ENCODE peak calls at places on chromosomes 12 and 14, in eight cellular contexts. E is hepatocyte, G is PC-3, C is GM23248, T is neural progenitor cell, N is fibroblast of lung, F is HCT116, Y is GM23338. W is an unnamed sample.

GRCh38 chr12:89695100-89695499 is 13.5 kb downstream of the ATP2B1 start:
- DNase-seq in E (no peak), Y (no peak), N (peak; percentile 56), F (no peak), C (peak; percentile 78), G (no peak), T (no peak), W (peak; percentile 64)

GRCh38 chr12:57641699-57642442 is 8.9 kb upstream of the B4GALNT1 start:
- DNase-seq in G (no peak), T (no peak), C (no peak), N (no peak), Y (no peak), F (no peak), E (no peak), W (no peak)

GRCh38 chr14:24665440-24665991 is 31.5 kb upstream of the GZMB start:
- DNase-seq in T (no peak), N (no peak), E (no peak), F (no peak), C (no peak), Y (no peak), G (no peak), W (no peak)

GRCh38 chr14:95136631-95137030 is 20.7 kb downstream of the DICER1 start:
- DNase-seq in G (no peak), F (no peak), E (no peak), N (peak; percentile 8), Y (no peak), T (no peak), C (no peak), W (peak; percentile 7)

GRCh38 chr12:31850268-31850667 is 108.9 kb upstream of the RESF1 start:
- DNase-seq in T (no peak), E (no peak), G (no peak), F (no peak), C (no peak), Y (no peak), N (peak; percentile 8), W (no peak)

GRCh38 chr14:92635031-92635430 is 113.4 kb downstream of the LGMN start:
- DNase-seq in C (no peak), Y (no peak), T (no peak), E (no peak), N (no peak), G (no peak), F (no peak), W (no peak)

GRCh38 chr14:105045710-105046326 is 19.4 kb downstream of the GPR132 start:
- DNase-seq in T (peak; percentile 94), C (peak; percentile 91), Y (peak; percentile 95), F (peak; percentile 69), E (peak; percentile 94), G (peak; percentile 92), N (peak; percentile 74), W (no peak)

GRCh38 chr12:124608451-124608870 is 41.0 kb upstream of the NCOR2 start:
- DNase-seq in C (no peak), F (no peak), N (no peak), G (peak; percentile 61), T (no peak), Y (no peak), E (no peak), W (no peak)

DNA sequence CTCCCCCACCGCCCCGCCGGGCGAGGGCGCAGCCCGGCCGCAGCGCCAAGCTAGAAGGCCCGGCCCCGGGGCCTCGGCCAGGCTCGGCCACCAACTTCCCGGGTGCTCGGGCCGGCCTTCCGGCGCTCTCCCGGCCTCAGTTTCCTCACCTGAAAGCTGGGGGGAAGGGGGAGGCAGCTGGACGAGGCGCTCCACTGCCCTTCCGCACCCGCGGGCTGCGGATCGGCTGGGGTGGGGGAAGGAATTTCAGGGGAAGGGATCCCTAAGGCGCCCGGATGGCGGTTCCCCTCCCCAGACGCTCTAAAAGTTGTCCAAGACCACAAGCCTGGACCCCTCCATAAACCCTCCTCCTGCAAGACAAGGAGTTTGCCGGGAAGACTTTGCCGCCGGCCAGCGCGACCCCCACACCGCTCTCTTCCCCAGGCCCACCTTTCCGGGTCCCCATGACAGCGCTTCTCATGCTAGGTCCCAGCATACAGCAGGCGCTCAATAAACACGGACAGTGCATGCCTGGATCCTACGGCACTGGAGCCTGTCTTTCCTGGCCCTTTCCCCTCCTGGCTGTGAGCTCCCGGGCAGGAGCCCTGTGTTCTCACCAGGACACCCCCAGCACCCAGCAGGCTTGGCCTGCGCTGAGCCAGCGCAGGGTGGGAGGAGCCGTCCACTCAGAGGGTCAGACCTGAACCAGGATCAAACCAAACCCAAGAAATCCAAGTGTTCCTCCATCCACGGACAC is 18.1 kb downstream of the BEGAIN start:
- DNase-seq in T (no peak), G (no peak), F (no peak), E (no peak), Y (no peak), C (peak; percentile 19), N (no peak), W (no peak)
- TF ChIP-seq EZH2 in T (no peak), G (no peak), F (no peak), E (peak; percentile 55), Y (peak; percentile 86), C (peak; percentile 63), N (peak; percentile 90), W (peak; percentile 22)

GRCh38 chr12:80713419-80713818 is 3.3 kb upstream of the MYF5 start:
- DNase-seq in E (no peak), T (no peak), F (no peak), G (no peak), C (no peak), N (no peak), Y (no peak), W (no peak)

GRCh38 chr12:80715850-80716249 is 862 bp upstream of the MYF5 start:
- DNase-seq in T (no peak), E (no peak), C (no peak), F (no peak), Y (peak; percentile 8), N (no peak), G (no peak), W (no peak)

GRCh38 chr12:80712866-80713265 is 3.8 kb upstream of the MYF5 start:
- DNase-seq in E (no peak), Y (no peak), G (no peak), C (no peak), T (no peak), N (no peak), F (no peak), W (no peak)

GRCh38 chr12:80714846-80715245 is 1.9 kb upstream of the MYF5 start:
- DNase-seq in F (no peak), G (no peak), T (no peak), E (no peak), C (no peak), N (no peak), Y (peak; percentile 16), W (no peak)

DNA sequence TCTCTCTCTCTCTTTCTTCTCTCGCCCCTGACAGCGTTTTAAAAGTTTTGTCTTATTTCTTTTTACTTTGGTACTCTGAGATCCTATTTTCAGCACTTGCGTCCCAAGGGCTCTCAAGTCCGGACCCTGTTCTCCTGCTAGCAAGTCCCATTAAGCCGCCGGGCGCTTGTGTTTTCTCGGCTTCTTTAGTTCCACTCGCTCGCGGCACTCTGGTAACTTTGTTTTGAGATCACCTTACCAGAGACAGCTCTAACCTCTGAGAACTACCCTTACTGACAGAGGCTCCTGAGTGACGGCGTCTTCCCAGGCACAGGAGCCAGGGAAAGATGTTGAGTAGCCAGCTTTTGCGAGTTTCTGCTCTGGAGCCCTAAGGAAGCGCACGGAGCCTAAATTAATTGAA is 2.7 kb upstream of the MYF5 start:
- DNase-seq in G (no peak), C (no peak), Y (peak; percentile 79), N (peak; percentile 31), T (peak; percentile 73), E (peak; percentile 26), F (no peak), W (peak; percentile 25)
- TF ChIP-seq EZH2 in G (no peak), C (no peak), Y (no peak), N (no peak), T (peak; percentile 28), E (no peak), F (no peak), W (no peak)

GRCh38 chr12:113462117-113462774 is 9.4 kb downstream of the LHX5 start:
- DNase-seq in F (peak; percentile 67), E (peak; percentile 87), Y (peak; percentile 85), N (peak; percentile 75), G (peak; percentile 91), C (peak; percentile 83), T (peak; percentile 90), W (peak; percentile 37)

GRCh38 chr12:113463746-113464743 is 7.6 kb downstream of the LHX5 start:
- DNase-seq in F (no peak), C (peak; percentile 39), Y (peak; percentile 57), G (peak; percentile 10), E (no peak), N (no peak), T (peak; percentile 57), W (no peak)

GRCh38 chr12:113464852-113465719 is 6.6 kb downstream of the LHX5 start:
- DNase-seq in F (no peak), Y (peak; percentile 44), N (no peak), E (no peak), T (peak; percentile 96), G (no peak), C (no peak), W (no peak)

GRCh38 chr12:113461666-113462065 is 10.0 kb downstream of the LHX5 start:
- DNase-seq in T (peak; percentile 61), N (peak; percentile 14), G (peak; percentile 57), Y (peak; percentile 82), C (peak; percentile 49), F (peak; percentile 29), E (no peak), W (no peak)

GRCh38 chr12:113462880-113463745 is 8.6 kb downstream of the LHX5 start:
- DNase-seq in Y (peak; percentile 70), T (peak; percentile 71), F (no peak), G (no peak), C (peak; percentile 35), E (no peak), N (no peak), W (no peak)
- TF ChIP-seq EZH2 in Y (peak; percentile 81), T (no peak), F (no peak), G (no peak), C (no peak), E (peak; percentile 100), N (no peak), W (peak; percentile 99)

GRCh38 chr12:53982616-53983579 is 2.0 kb upstream of the HOXC10 start:
- DNase-seq in Y (no peak), G (no peak), T (no peak), F (no peak), N (no peak), E (no peak), C (no peak), W (no peak)

GRCh38 chr12:53981652-53982565 is 3.0 kb upstream of the HOXC10 start:
- DNase-seq in G (no peak), N (no peak), F (no peak), Y (peak; percentile 64), C (no peak), E (no peak), T (no peak), W (no peak)

GRCh38 chr12:53985358-53985899 is 483 bp downstream of the HOXC10 start:
- DNase-seq in G (no peak), N (no peak), Y (no peak), C (peak; percentile 31), F (no peak), E (no peak), T (no peak), W (no peak)

GRCh38 chr12:53984901-53985357 is at the start of gene HOXC10:
- DNase-seq in C (peak; percentile 98), Y (peak; percentile 98), T (peak; percentile 73), G (peak; percentile 93), F (peak; percentile 93), N (peak; percentile 77), E (peak; percentile 93), W (peak; percentile 26)

DNA sequence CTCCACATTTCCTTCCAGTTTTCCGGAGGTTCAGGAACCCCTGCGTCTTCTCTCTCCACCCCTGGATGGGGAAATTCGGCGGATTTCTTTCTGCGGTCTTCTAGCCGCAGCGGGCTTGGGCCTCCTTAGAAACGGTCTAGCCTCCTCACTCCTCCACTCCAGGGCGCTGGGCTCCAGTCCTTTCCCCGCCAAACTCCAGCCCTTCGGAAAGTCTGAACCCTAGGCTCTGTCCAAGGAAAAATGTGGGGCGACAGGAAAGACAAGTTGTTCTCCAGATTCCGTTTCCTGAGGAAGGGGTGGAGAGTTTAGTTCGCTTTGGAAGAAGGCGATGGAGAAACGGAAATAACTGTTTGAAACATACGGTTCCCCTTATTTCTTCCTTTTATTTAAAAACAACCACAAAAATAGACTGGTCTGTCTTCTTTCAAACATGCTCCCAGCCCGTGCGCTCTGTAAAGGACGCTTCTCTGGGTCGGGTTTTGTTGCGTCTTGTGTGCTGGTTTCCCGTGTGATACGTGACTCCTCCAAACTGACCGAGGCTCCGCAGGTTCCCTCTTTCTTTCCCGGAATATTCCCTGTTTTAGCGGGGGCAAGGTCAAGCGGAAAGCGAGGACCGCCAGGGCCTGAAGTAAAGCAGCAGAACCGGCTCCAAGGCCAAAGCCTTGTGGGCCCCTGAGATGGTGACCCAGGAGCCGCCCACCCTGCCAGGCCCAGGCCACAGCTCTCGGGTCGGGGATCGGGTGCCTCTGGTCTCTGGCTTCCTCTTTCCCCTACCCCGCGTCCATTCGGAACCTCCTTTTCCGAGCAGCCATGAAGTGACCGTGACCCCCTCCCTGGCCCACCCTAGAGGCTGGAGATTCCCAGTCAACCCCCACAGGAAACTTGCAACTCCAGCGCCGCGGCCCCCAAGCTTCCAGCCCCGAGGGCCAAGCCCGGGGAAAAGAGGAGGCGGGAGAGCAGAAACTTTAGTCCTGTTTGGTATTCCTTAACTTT is 1.1 kb upstream of the HOXC10 start:
- DNase-seq in F (no peak), Y (peak; percentile 58), E (no peak), C (no peak), G (no peak), N (no peak), T (no peak), W (no peak)
- TF ChIP-seq EZH2 in F (no peak), Y (peak; percentile 95), E (peak; percentile 93), C (peak; percentile 97), G (no peak), N (peak; percentile 96), T (peak; percentile 96), W (peak; percentile 82)

W was measured in astrocyte.